ENCODE peak calls at places on chromosomes 4 and X, in six cellular contexts. S is pancreas, F is aorta, U is lung, C is mucosa of descending colon, D is GM23248. P is an unnamed sample. For H3K4me1, the result is how much of the 10 kb centered on the place peaks cover.

GRCh38 chrX:13151806-13152510 is 107.5 kb upstream of the FAM9C start:
- DNase-seq in S (no peak), F (no peak), U (no peak), C (no peak), D (peak), P (no peak)

GRCh38 chrX:37867509-37868153 is 20.3 kb upstream of the DYNLT3 start:
- DNase-seq in S (no peak), F (no peak), U (no peak), C (no peak), D (no peak), P (no peak)

GRCh38 chr4:1345905-1346780 is 865 bp upstream of the UVSSA start:
- DNase-seq in S (peak), F (peak), U (peak), C (peak), D (peak), P (peak)

GRCh38 chrX:119647552-119648420 is 41.6 kb upstream of the NKRF start:
- DNase-seq in S (no peak), F (no peak), U (no peak), C (no peak), D (no peak), P (no peak)

GRCh38 chr4:54107951-54108740 is 8.2 kb downstream of the GSX2 start:
- DNase-seq in S (no peak), F (no peak), U (no peak), C (no peak), D (no peak), P (no peak)

GRCh38 chrX:78831523-78831922 is 84.0 kb downstream of the LPAR4 start:
- DNase-seq in S (no peak), F (no peak), U (no peak), C (no peak), D (no peak), P (no peak)

GRCh38 chr4:68451246-68452211 is 4.3 kb downstream of the TMPRSS11E start:
- DNase-seq in S (no peak), F (no peak), U (no peak), C (no peak), D (peak), P (no peak)

GRCh38 chrX:137428777-137429564 is 137.0 kb upstream of the ZIC3 start:
- DNase-seq in S (no peak), F (no peak), U (no peak), C (no peak), D (no peak), P (peak)

GRCh38 chrX:101057095-101057714 is 5.3 kb upstream of the TRMT2B start:
- DNase-seq in S (no peak), F (no peak), U (no peak), C (no peak), D (peak), P (no peak)

DNA sequence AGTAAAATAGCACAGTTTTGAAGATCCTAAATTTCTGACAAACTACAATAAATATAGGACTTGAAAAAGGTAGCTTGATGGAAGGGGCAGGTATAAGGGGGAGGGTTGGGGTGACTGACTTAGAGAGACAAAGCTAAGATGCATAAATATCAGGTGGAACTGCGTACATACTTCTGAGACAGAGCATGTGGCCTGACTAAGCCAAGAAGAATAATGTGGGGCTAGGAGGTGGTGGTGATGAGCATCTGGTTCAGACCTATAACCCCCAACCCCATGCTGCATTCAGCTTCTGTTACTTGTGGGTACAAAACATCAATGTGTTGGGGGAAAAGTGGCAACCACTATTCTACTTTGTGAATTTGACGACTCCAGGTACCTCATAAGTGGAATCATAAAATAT is 19.8 kb downstream of the USP9X start:
- DNase-seq in S (no peak), F (no peak), U (no peak), C (no peak), D (no peak), P (no peak)
- H3K4me3 ChIP-seq in S (no peak), F (no peak), U (no peak), C (no peak), D (no peak), P (no peak)

DNA sequence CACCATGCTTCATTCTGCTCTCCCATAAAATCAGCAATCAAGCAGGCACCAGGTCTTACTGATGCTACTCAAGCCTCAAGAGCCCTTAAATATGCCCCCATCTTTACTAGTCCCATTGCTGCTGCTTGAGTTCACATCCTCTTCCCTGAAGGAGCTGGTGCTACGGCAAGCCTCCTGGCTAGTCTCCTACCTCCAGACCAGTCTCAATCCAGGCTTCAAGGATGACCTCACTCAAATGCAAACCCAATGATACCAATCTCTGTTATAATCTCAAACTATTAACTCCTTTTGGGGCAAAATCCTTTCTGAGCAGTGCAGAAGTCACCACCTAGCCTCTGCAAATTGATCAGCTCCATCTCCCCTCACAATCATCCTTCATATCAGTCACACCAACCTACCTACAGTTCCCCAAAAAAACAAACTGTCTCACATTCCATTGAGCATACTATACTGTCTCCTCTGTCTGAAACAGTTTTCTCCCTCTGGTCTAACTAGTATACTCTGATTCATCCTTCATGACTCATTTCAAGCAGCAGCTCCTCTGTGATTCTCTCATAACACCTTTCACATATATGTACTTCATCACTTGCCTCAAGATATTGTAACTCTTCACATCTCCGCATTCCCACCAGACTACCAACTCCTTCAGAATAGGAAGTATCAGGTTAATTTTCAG is 30.0 kb downstream of the PAPSS1 start:
- DNase-seq in S (no peak), F (no peak), U (no peak), C (no peak), D (peak), P (no peak)
- H3K4me1 ChIP-seq in S (under half), F (under half), U (under half), C (under half), D (under half), P (under half)

GRCh38 chrX:2693123-2693438 is 2.0 kb downstream of the CD99 start:
- DNase-seq in S (no peak), F (no peak), U (no peak), C (no peak), D (peak), P (no peak)
- H3K4me3 ChIP-seq in S (peak), F (no peak), U (no peak), C (no peak), D (peak), P (peak)

GRCh38 chr4:110247591-110247990 is 49.2 kb upstream of the ELOVL6 start:
- DNase-seq in S (no peak), F (no peak), U (no peak), C (no peak), D (no peak), P (no peak)

GRCh38 chr4:110249687-110250387 is 51.4 kb upstream of the ELOVL6 start:
- DNase-seq in S (no peak), F (no peak), U (no peak), C (no peak), D (peak), P (no peak)

GRCh38 chr4:110245567-110245966 is 47.2 kb upstream of the ELOVL6 start:
- DNase-seq in S (no peak), F (no peak), U (no peak), C (no peak), D (peak), P (no peak)
- H3K4me1 ChIP-seq in S (under half), F (under half), U (under half), C (under half), D (under half), P (under half)

GRCh38 chr4:122921300-122921699 is 1.1 kb downstream of the NUDT6 start:
- DNase-seq in S (no peak), F (no peak), U (no peak), C (no peak), D (no peak), P (no peak)
- H3K4me3 ChIP-seq in S (peak), F (no peak), U (no peak), C (no peak), D (peak), P (peak)

GRCh38 chr4:142567199-142567598 is 278.9 kb downstream of the INPP4B start:
- DNase-seq in S (no peak), F (no peak), U (no peak), C (peak), D (peak), P (no peak)
- H3K4me1 ChIP-seq in S (under half), F (under half), U (under half), C (under half), D (under half), P (under half)